ENCODE peak calls at places on chromosomes 13 and 19, in four cellular contexts. One of them, this sample, is unnamed.

GRCh38 chr19:58296086-58296485 is 9.1 kb upstream of the ERVK3-1 start:
- DNase-seq in A549: no peak
- DNase-seq in GM12878: no peak
- DNase-seq in K562: no peak
- DNase-seq in this sample: no peak

GRCh38 chr19:2547033-2547680 is 71.2 kb downstream of the GADD45B start:
- DNase-seq in K562: no peak
- DNase-seq in A549: no peak
- DNase-seq in GM12878: no peak
- DNase-seq in this sample: no peak

GRCh38 chr19:5232798-5233505 is 107.7 kb downstream of the PTPRS start:
- DNase-seq in A549: no peak
- DNase-seq in K562: no peak
- DNase-seq in GM12878: no peak
- DNase-seq in this sample: no peak

GRCh38 chr19:9782282-9782681 is 13.7 kb upstream of the ZNF846 start:
- DNase-seq in GM12878: no peak
- DNase-seq in K562: no peak
- DNase-seq in A549: no peak
- DNase-seq in this sample: no peak

GRCh38 chr19:39679056-39679790 is 23.5 kb downstream of the LGALS16 start:
- DNase-seq in GM12878: peak
- DNase-seq in K562: no peak
- DNase-seq in A549: no peak
- DNase-seq in this sample: no peak

GRCh38 chr13:32056316-32056715 is 24.7 kb downstream of the FRY start:
- DNase-seq in A549: no peak
- DNase-seq in GM12878: no peak
- DNase-seq in K562: no peak
- DNase-seq in this sample: no peak

GRCh38 chr19:42424712-42425131 is 2.5 kb downstream of the LIPE start:
- DNase-seq in K562: no peak
- DNase-seq in GM12878: no peak
- DNase-seq in A549: no peak
- DNase-seq in this sample: no peak

GRCh38 chr13:107553838-107554237 is 661.5 kb downstream of the LIG4 start:
- DNase-seq in K562: no peak
- DNase-seq in GM12878: no peak
- DNase-seq in A549: no peak
- DNase-seq in this sample: peak

GRCh38 chr13:52127783-52128702 is 830 bp downstream of the NEK5 start:
- DNase-seq in GM12878: peak
- DNase-seq in A549: peak
- DNase-seq in K562: peak
- DNase-seq in this sample: peak

GRCh38 chr19:10237702-10238101 is 6.6 kb upstream of the S1PR2 start:
- DNase-seq in K562: no peak
- DNase-seq in GM12878: no peak
- DNase-seq in A549: no peak
- DNase-seq in this sample: no peak

GRCh38 chr13:44719857-44720671 is 143.9 kb upstream of the TSC22D1 start:
- DNase-seq in K562: no peak
- DNase-seq in A549: no peak
- DNase-seq in GM12878: no peak
- DNase-seq in this sample: peak

GRCh38 chr13:50991624-50992610 is 82.3 kb downstream of the RNASEH2B start:
- DNase-seq in K562: no peak
- DNase-seq in GM12878: peak
- DNase-seq in A549: no peak
- DNase-seq in this sample: no peak

GRCh38 chr19:39659791-39660190 is 4.1 kb downstream of the LGALS16 start:
- DNase-seq in K562: no peak
- DNase-seq in A549: no peak
- DNase-seq in GM12878: no peak
- DNase-seq in this sample: no peak

GRCh38 chr13:32278456-32278855 is 36.7 kb downstream of the ZAR1L start:
- DNase-seq in K562: no peak
- DNase-seq in A549: no peak
- DNase-seq in GM12878: no peak
- DNase-seq in this sample: peak

GRCh38 chr19:31126236-31126635 is 223.0 kb downstream of the TSHZ3 start:
- DNase-seq in K562: no peak
- DNase-seq in GM12878: no peak
- DNase-seq in A549: no peak
- DNase-seq in this sample: no peak
- TF ChIP-seq ELK1 in K562: no peak
- TF ChIP-seq ELK1 in GM12878: no peak
- TF ChIP-seq ELK1 in A549: no peak
- TF ChIP-seq ELK1 in this sample: no peak

DNA sequence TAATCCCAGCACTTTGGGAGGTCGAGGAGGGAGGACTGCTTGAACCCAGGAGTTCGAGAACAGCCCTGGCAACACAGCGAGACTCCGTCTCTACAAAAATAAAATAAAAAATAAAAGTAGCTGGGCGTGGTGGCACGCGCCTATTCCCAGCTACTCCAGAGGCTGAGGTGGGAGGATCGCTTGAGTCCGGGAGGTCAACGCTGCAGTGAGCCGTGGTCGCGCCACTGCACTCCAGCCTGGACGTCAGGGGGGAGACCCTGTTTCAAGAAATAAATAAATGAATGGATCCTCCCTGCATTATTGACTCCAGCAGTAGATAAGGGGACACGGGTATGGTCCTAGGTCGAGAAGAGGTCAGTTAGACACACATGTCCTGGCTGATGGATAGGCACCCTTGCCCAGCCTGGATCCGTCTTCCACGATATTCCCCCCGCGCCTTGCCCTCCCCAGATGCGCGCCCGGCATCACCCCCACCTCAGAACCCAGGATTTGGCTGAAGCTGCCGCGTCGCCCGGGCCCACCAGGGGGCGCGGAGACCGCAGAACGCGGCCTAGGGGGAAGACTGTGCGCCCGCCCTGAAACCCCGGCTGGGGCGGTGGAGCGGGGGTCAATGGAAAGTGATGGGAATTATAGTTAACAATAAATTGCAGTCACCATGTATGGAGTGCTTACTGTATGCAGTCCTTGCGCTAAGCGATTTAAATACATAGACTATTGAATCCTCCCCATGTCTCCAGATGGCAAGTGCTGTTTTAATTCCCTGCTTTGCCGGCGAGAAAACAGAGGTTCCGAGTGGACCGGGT is 2.1 kb upstream of the HOOK2 start:
- DNase-seq in GM12878: no peak
- DNase-seq in A549: no peak
- DNase-seq in K562: peak
- DNase-seq in this sample: peak
- TF ChIP-seq ELK1 in GM12878: no peak
- TF ChIP-seq ELK1 in A549: no peak
- TF ChIP-seq ELK1 in K562: no peak
- TF ChIP-seq ELK1 in this sample: no peak

GRCh38 chr19:56091066-56091490 is 30.0 kb downstream of the ZNF787 start:
- DNase-seq in K562: no peak
- DNase-seq in GM12878: no peak
- DNase-seq in A549: no peak
- DNase-seq in this sample: peak
- TF ChIP-seq ELK1 in K562: no peak
- TF ChIP-seq ELK1 in GM12878: no peak
- TF ChIP-seq ELK1 in A549: no peak
- TF ChIP-seq ELK1 in this sample: no peak

GRCh38 chr19:1211494-1212234 is 6.1 kb downstream of the STK11 start:
- DNase-seq in GM12878: no peak
- DNase-seq in A549: no peak
- DNase-seq in K562: peak
- DNase-seq in this sample: no peak
- TF ChIP-seq ELK1 in GM12878: no peak
- TF ChIP-seq ELK1 in A549: no peak
- TF ChIP-seq ELK1 in K562: no peak
- TF ChIP-seq ELK1 in this sample: no peak

DNA sequence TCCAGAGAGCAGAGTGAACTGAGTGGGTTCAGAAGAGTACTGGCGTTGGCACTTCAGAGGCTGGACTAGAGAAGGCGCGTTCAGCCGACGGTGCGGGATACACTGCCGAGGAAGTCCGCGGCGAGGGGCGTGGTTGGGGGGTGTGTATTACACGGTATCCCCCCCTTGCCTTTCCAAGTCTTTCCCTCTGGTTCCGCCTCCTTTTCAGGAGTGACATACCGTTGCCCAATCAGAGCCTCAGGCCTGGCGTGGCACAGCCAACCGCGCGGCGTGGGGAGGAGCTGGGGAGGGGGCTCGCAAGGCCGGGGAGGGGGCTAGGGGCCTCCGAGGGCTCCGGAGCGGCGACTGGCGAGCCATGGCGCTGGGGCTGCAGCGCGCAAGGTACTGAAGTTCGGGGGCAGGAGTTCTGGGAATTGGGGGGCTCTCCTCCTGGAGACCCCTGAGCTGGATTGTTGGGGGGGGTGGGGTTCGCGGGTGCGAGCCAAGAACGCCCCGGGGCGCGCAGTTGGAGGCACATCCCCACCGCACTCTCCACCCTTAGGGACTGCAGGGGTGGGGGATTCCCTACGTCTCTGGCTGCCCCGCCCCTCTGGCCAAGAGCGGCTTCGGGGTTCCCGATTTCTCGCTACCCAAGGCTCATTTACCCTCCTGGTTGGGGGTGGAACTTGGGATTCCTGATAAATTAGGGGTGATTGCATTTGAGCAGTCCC is at the start of gene HIF3A:
- DNase-seq in GM12878: no peak
- DNase-seq in A549: no peak
- DNase-seq in K562: peak
- DNase-seq in this sample: no peak
- TF ChIP-seq ELK1 in GM12878: no peak
- TF ChIP-seq ELK1 in A549: no peak
- TF ChIP-seq ELK1 in K562: no peak
- TF ChIP-seq ELK1 in this sample: no peak

GRCh38 chr19:19119325-19120237 is 18.7 kb downstream of the TMEM161A start:
- DNase-seq in GM12878: no peak
- DNase-seq in K562: no peak
- DNase-seq in A549: no peak
- DNase-seq in this sample: no peak

GRCh38 chr19:19121371-19121770 is 16.9 kb downstream of the TMEM161A start:
- DNase-seq in GM12878: no peak
- DNase-seq in K562: no peak
- DNase-seq in A549: no peak
- DNase-seq in this sample: no peak

GRCh38 chr19:19122902-19123301 is 15.4 kb downstream of the TMEM161A start:
- DNase-seq in GM12878: no peak
- DNase-seq in K562: no peak
- DNase-seq in A549: no peak
- DNase-seq in this sample: no peak

GRCh38 chr19:19123386-19123785 is 14.9 kb downstream of the TMEM161A start:
- DNase-seq in GM12878: no peak
- DNase-seq in K562: no peak
- DNase-seq in A549: no peak
- DNase-seq in this sample: no peak

DNA sequence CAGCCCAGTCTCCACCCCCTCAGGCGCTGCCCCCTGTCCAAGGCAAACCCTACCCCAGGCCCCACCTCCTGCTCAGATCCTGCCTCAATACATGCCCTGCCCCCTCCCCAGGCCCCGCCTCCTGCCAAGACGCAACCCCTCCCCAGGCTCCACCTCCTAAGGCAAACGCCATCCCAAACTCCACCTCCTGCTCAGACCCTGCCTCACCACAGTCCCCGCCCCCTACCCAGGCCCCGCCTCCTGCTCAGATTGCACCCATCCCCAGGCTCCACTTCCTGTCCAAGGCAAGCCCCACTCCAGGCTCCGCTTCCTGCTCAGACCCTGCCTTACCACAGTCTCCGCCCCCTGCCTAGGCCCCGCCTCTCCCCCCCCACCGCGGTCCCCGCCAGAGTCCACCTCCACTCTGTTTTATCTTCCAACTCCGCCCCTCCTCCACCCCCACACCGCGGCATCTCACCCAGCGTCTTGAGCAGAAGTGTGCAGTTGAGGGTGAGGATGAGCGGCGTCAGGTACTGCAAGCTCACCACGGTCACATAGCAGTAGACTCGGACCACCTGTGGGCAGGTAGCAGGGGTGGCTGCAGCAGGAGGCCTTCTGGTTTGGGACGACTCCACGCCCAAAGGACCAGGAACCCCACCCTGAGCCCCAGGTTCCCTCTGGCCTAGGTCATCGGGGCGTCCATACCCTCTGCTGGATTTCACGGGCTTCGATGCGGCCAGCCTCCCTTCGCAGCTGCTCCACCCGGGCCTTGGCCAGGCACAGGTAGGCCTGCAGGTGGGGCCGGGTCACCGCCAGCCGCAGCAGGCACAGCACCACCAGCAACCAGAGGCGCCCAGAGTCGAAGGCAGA is 17.7 kb downstream of the TMEM161A start:
- DNase-seq in GM12878: no peak
- DNase-seq in K562: peak
- DNase-seq in A549: no peak
- DNase-seq in this sample: peak
- TF ChIP-seq ELK1 in GM12878: no peak
- TF ChIP-seq ELK1 in K562: no peak
- TF ChIP-seq ELK1 in A549: no peak
- TF ChIP-seq ELK1 in this sample: no peak